ENCODE peak calls at places on chromosomes 11 and 22, in seven cellular contexts. S is gastrocnemius medialis, Y is A549, N is prostate gland, U is heart left ventricle, C is HCT116, L is stomach. E is an unnamed sample.

GRCh38 chr22:30245985-30246901 is at the start of gene LIF:
- DNase-seq in N (no peak), U (no peak), L (no peak), C (no peak), S (no peak), Y (no peak), E (peak; percentile 43)

GRCh38 chr11:116109228-116109627 is 605.0 kb upstream of the CADM1 start:
- DNase-seq in U (no peak), L (no peak), N (no peak), S (no peak), Y (peak; percentile 39), C (peak; percentile 10), E (no peak)

GRCh38 chr11:10932976-10933375 is 75.1 kb upstream of the ZBED5 start:
- DNase-seq in C (no peak), U (no peak), Y (no peak), L (no peak), N (no peak), S (no peak), E (no peak)

GRCh38 chr11:134984421-134984820 is 572.4 kb upstream of the B3GAT1 start:
- DNase-seq in S (no peak), L (no peak), N (no peak), Y (no peak), C (no peak), U (no peak), E (no peak)

GRCh38 chr11:113447621-113448310 is 27.4 kb downstream of the DRD2 start:
- DNase-seq in L (no peak), C (no peak), Y (no peak), N (no peak), U (no peak), S (no peak), E (no peak)

GRCh38 chr22:30127749-30128166 is 47.5 kb downstream of the HORMAD2 start:
- DNase-seq in U (no peak), N (no peak), S (no peak), L (no peak), C (no peak), Y (no peak), E (no peak)

GRCh38 chr22:43726296-43726695 is 85.8 kb downstream of the EFCAB6 start:
- DNase-seq in C (no peak), L (no peak), U (no peak), S (no peak), Y (no peak), N (no peak), E (peak; percentile 33)

GRCh38 chr22:42909363-42910058 is 52.4 kb upstream of the ARFGAP3 start:
- DNase-seq in C (no peak), U (no peak), S (no peak), L (no peak), Y (no peak), N (no peak), E (no peak)

GRCh38 chr11:10606536-10607208 is 38.2 kb upstream of the LYVE1 start:
- DNase-seq in U (no peak), C (no peak), S (no peak), L (no peak), N (no peak), Y (no peak), E (no peak)

GRCh38 chr11:37504925-37505324 is 906.9 kb upstream of the RAG2 start:
- DNase-seq in L (no peak), U (no peak), C (no peak), N (no peak), Y (no peak), S (no peak), E (no peak)

GRCh38 chr11:104984818-104985217 is 16.4 kb upstream of the CASP4 start:
- DNase-seq in L (no peak), C (no peak), U (no peak), S (no peak), N (no peak), Y (no peak), E (no peak)

GRCh38 chr22:19951351-19951750 is 9.7 kb upstream of the TXNRD2 start:
- DNase-seq in C (no peak), L (no peak), Y (no peak), N (no peak), S (no peak), U (peak; percentile 3), E (peak; percentile 89)

GRCh38 chr11:117037279-117037951 is 60.8 kb downstream of the SIK3 start:
- DNase-seq in S (no peak), L (no peak), U (no peak), N (no peak), Y (no peak), C (no peak), E (no peak)

GRCh38 chr22:46013460-46014416 is 36.8 kb upstream of the WNT7B start:
- DNase-seq in L (peak; percentile 92), N (peak; percentile 89), Y (peak; percentile 75), U (peak; percentile 95), S (peak; percentile 81), C (peak; percentile 89), E (peak; percentile 94)

GRCh38 chr11:67345949-67346819 is 7.2 kb downstream of the POLD4 start:
- DNase-seq in U (no peak), Y (peak; percentile 83), N (peak; percentile 76), L (peak; percentile 68), C (peak; percentile 54), S (no peak), E (no peak)
- TF ChIP-seq POLR2A in U (no peak), Y (no peak), N (no peak), L (no peak), C (no peak), S (no peak), E (no peak)

DNA sequence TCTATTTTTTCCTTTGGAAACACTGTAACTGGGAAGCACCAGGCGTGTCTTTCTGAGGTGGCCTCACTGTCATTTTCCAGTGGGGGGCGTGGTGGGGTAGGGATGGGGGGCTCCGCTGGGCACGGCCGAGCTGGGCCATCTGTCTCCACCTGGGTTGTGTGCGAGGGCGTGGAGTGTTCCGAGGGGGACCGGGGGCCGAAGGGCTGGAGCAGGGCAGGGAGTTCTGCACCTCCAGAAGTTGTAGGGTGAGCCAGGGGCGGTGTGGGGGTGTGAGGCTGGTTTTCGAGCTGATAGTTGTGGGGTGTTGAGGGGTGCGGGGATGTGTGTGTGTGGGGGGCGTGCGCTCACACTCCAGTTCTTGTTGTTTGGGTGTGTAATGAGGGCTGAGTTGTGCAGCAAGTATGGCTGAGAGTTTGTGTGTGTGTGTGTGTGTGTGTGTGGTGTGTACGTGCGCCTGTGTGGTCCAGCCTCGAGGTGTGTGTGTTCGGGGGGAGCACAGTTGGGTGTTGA is 10.8 kb downstream of the YPEL4 start:
- DNase-seq in C (no peak), U (no peak), L (no peak), N (no peak), Y (no peak), S (no peak), E (no peak)
- TF ChIP-seq POLR2A in C (no peak), U (no peak), L (no peak), N (no peak), Y (no peak), S (no peak), E (no peak)

GRCh38 chr11:119830400-119830799 is 101.4 kb upstream of the NECTIN1 start:
- DNase-seq in Y (no peak), N (no peak), C (no peak), U (no peak), S (no peak), L (no peak), E (peak; percentile 37)

GRCh38 chr11:119828819-119829218 is 99.8 kb upstream of the NECTIN1 start:
- DNase-seq in Y (no peak), L (no peak), U (no peak), N (no peak), S (no peak), C (no peak), E (peak; percentile 60)

GRCh38 chr11:119828011-119828410 is 99.0 kb upstream of the NECTIN1 start:
- DNase-seq in L (no peak), N (no peak), C (no peak), S (no peak), Y (no peak), U (no peak), E (no peak)

GRCh38 chr11:119831011-119831410 is 102.0 kb upstream of the NECTIN1 start:
- DNase-seq in S (no peak), C (no peak), N (no peak), L (no peak), U (no peak), Y (no peak), E (no peak)

GRCh38 chr11:119829407-119829806 is 100.4 kb upstream of the NECTIN1 start:
- DNase-seq in L (no peak), N (no peak), C (no peak), Y (no peak), S (no peak), U (peak; percentile 49), E (peak; percentile 27)
- TF ChIP-seq POLR2A in L (no peak), N (no peak), C (no peak), Y (no peak), S (no peak), U (no peak), E (no peak)

DNA sequence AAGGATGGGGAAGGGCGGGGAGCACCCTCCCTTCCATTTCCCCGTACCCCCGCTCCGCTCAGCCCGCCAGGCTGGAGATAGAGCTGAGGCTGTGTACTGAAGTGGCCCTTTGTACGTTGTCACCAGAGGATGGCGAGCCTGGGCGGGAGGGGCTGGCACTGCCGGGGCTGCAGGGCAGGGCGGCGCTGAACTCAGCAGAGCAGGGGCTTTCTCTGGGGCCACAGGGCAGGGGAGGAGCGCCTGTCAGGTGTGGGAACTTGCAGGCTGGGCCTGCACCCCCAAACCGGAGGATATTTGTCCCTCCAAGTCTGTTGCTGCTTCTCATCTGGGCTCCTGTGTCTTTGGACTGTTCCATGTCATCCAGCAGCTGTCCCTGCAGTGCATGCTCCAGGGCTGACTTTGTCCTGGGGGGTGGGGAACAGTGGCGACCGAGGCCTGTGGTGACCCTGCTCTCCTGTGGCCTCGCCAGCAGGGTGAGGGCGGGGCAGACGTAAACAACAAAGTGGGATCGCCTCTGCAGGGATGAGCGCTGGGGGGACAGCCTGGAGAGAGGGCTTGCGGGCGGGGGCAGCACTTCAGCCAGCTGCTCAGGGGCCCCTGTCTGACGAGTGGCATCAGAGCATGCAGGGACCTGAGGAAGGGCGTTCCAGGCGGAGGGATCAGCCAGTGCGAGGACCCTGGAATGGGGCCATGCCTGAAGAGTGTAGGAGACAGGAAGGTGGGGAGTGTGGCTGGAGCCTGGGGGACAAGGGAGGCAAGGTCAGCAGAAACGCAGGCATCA is 13.1 kb downstream of the MGAT3 start:
- DNase-seq in L (no peak), Y (no peak), S (no peak), C (no peak), U (no peak), N (no peak), E (no peak)
- TF ChIP-seq POLR2A in L (no peak), Y (no peak), S (no peak), C (no peak), U (no peak), N (no peak), E (no peak)

GRCh38 chr11:67505605-67506396 is 638 bp upstream of the PITPNM1 start:
- DNase-seq in L (peak; percentile 94), U (peak; percentile 95), Y (peak; percentile 96), S (peak; percentile 76), C (peak; percentile 93), N (peak; percentile 89), E (peak; percentile 90)
- TF ChIP-seq POLR2A in L (peak; percentile 5), U (peak; percentile 69), Y (peak; percentile 33), S (peak; percentile 32), C (no peak), N (peak; percentile 81), E (no peak)

E was measured in testis.